ENCODE peak calls at places on chromosome 4, in nine cellular contexts. U is upper lobe of left lung, Q is lower leg skin, D is adrenal gland, Z is uterus, X is K562, W is stomach, G is suprapubic skin, V is sigmoid colon. M is an unnamed sample.

GRCh38 chr4:90425893-90426292 is 298.7 kb downstream of the CCSER1 start:
- DNase-seq in U (no peak), Q (no peak), D (no peak), Z (no peak), X (no peak), W (no peak), G (no peak), V (no peak), M (no peak)

GRCh38 chr4:7156273-7157139 is 35.8 kb upstream of the SORCS2 start:
- DNase-seq in U (peak), Q (no peak), D (no peak), Z (peak), X (peak), W (no peak), G (peak), V (peak), M (no peak)

GRCh38 chr4:42428036-42428435 is 30.7 kb downstream of the SHISA3 start:
- DNase-seq in U (no peak), Q (no peak), D (no peak), Z (no peak), X (no peak), W (no peak), G (no peak), V (no peak), M (no peak)

GRCh38 chr4:96103086-96103485 is 263.2 kb downstream of the PDHA2 start:
- DNase-seq in U (no peak), Q (no peak), D (no peak), Z (no peak), X (peak), W (no peak), G (no peak), V (no peak), M (no peak)

GRCh38 chr4:143358923-143359694 is 22.4 kb downstream of the GAB1 start:
- DNase-seq in U (peak), Q (no peak), D (no peak), Z (no peak), X (peak), W (peak), G (no peak), V (no peak), M (peak)

GRCh38 chr4:153542835-153543234 is 76.7 kb downstream of the TMEM131L start:
- DNase-seq in U (no peak), Q (no peak), D (no peak), Z (no peak), X (peak), W (no peak), G (no peak), V (no peak), M (no peak)

GRCh38 chr4:186030795-186031194 is 38.2 kb upstream of the TLR3 start:
- DNase-seq in U (no peak), Q (no peak), D (no peak), Z (no peak), X (no peak), W (no peak), G (no peak), V (no peak), M (no peak)

GRCh38 chr4:47612116-47613023 is 127.3 kb downstream of the ATP10D start:
- DNase-seq in U (no peak), Q (no peak), D (no peak), Z (no peak), X (no peak), W (no peak), G (no peak), V (no peak), M (no peak)

GRCh38 chr4:17562157-17562556 is 14.8 kb upstream of the LAP3 start:
- DNase-seq in U (no peak), Q (no peak), D (no peak), Z (no peak), X (peak), W (no peak), G (no peak), V (no peak), M (no peak)

GRCh38 chr4:171067422-171067821 is 745.8 kb upstream of the GALNTL6 start:
- DNase-seq in U (no peak), Q (no peak), D (no peak), Z (no peak), X (no peak), W (no peak), G (no peak), V (no peak), M (no peak)

GRCh38 chr4:102477657-102478056 is 23.5 kb upstream of the NFKB1 start:
- DNase-seq in U (no peak), Q (no peak), D (no peak), Z (no peak), X (no peak), W (no peak), G (no peak), V (no peak), M (no peak)

GRCh38 chr4:183335369-183335940 is 13.2 kb upstream of the CLDN24 start:
- DNase-seq in U (no peak), Q (peak), D (no peak), Z (no peak), X (peak), W (peak), G (no peak), V (no peak), M (no peak)

GRCh38 chr4:36394352-36394903 is 113.0 kb downstream of the DTHD1 start:
- DNase-seq in U (no peak), Q (no peak), D (no peak), Z (no peak), X (no peak), W (no peak), G (no peak), V (no peak), M (no peak)

GRCh38 chr4:72909461-72909860 is 160.1 kb downstream of the COX18 start:
- DNase-seq in U (peak), Q (no peak), D (no peak), Z (no peak), X (peak), W (peak), G (no peak), V (no peak), M (no peak)

GRCh38 chr4:129239088-129239487 is 143.1 kb downstream of the C4orf33 start:
- DNase-seq in U (no peak), Q (no peak), D (no peak), Z (peak), X (no peak), W (no peak), G (no peak), V (no peak), M (peak)

GRCh38 chr4:162506253-162506652 is 342.5 kb upstream of the FSTL5 start:
- DNase-seq in U (no peak), Q (no peak), D (no peak), Z (no peak), X (no peak), W (no peak), G (no peak), V (no peak), M (no peak)

GRCh38 chr4:162510937-162511336 is 347.1 kb upstream of the FSTL5 start:
- DNase-seq in U (no peak), Q (no peak), D (no peak), Z (no peak), X (no peak), W (no peak), G (no peak), V (no peak), M (no peak)

GRCh38 chr4:162509333-162509732 is 345.5 kb upstream of the FSTL5 start:
- DNase-seq in U (no peak), Q (no peak), D (no peak), Z (no peak), X (no peak), W (no peak), G (no peak), V (no peak), M (no peak)

GRCh38 chr4:162510115-162510514 is 346.3 kb upstream of the FSTL5 start:
- DNase-seq in U (no peak), Q (no peak), D (no peak), Z (no peak), X (no peak), W (no peak), G (no peak), V (no peak), M (no peak)
- TF ChIP-seq CTCF in U (no peak), Q (no peak), D (no peak), Z (no peak), X (no peak), W (no peak), G (no peak), V (no peak), M (no peak)

DNA sequence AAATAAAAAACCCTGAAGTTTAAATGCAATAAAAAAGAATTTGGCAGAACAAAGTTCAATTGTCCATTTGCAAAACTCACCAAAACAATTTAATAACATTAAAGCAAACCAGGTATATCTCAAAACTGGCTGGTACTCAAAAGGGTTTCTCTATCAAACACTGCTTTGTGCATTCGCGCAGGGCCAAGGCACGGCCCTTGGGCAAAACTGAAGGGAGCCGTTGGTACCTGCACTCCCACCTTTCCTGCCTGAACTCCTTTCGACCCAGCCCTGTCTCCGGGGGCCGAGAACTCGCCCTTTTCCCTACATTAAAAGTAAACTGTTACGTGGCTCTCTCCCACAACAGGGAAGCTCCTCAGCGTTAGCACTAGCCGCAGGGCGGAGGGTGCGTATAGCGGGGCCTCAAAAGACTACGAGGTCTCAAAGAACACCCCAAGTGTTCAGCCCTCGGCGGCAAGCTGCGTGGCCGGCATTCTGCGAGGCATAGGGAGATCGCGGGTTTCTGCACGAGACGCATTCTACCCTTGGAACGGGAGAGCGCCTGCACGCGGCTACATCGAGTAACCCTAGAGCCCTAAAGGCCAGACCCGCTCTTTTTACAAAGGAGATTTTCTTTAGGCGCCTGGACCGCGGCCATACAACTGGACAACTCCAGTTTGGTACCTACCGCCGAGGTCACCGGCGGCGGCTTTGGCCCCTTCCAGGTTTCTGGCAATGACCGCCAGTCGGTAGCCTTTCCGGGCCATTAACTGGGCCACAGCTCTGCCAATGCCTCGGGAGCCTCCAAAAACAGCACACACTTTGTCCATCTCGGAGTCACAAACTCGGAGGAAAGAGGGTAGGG is 552 bp downstream of the CBR4 start:
- DNase-seq in U (peak), Q (peak), D (peak), Z (peak), X (peak), W (peak), G (peak), V (peak), M (peak)
- TF ChIP-seq POLR2A in U (no peak), Q (no peak), D (no peak), Z (no peak), X (no peak), W (no peak), G (no peak), V (no peak), M (no peak)

GRCh38 chr4:8188085-8188484 is 11.0 kb upstream of the SH3TC1 start:
- DNase-seq in U (no peak), Q (no peak), D (no peak), Z (no peak), X (no peak), W (no peak), G (no peak), V (no peak), M (no peak)

GRCh38 chr4:8184061-8184460 is 15.0 kb upstream of the SH3TC1 start:
- DNase-seq in U (no peak), Q (no peak), D (no peak), Z (no peak), X (no peak), W (no peak), G (no peak), V (no peak), M (no peak)

GRCh38 chr4:8186883-8187282 is 12.2 kb upstream of the SH3TC1 start:
- DNase-seq in U (no peak), Q (no peak), D (no peak), Z (no peak), X (no peak), W (no peak), G (no peak), V (no peak), M (no peak)

GRCh38 chr4:8185280-8185679 is 13.8 kb upstream of the SH3TC1 start:
- DNase-seq in U (no peak), Q (no peak), D (no peak), Z (no peak), X (no peak), W (no peak), G (no peak), V (no peak), M (no peak)

GRCh38 chr4:8185930-8186329 is 13.2 kb upstream of the SH3TC1 start:
- DNase-seq in U (no peak), Q (no peak), D (no peak), Z (no peak), X (no peak), W (no peak), G (no peak), V (no peak), M (no peak)
- H3K4me3 ChIP-seq in U (no peak), Q (no peak), D (no peak), Z (no peak), X (no peak), W (no peak), G (no peak), V (no peak), M (no peak)

DNA sequence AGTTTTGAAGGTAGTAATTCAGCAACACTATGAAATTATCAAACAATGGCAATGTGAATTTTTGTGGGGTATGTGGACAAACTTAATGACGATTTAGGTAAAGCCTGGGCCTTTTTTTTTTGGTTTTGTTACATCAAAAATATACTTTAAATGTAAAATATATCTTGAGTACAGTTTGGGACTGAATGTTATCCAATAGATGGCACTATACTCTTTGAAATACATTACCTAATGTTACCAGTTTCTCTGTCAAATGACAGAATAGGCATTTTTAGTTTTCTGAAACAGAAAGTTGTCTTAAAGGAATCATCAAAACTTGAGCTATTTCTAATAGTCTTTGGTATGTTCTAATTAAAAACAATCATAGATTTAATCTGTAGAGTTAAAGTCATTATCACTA is 1651.9 kb downstream of the C4orf33 start:
- DNase-seq in U (no peak), Q (no peak), D (no peak), Z (no peak), X (no peak), W (no peak), G (no peak), V (no peak), M (no peak)
- TF ChIP-seq CTCF in U (no peak), Q (no peak), D (no peak), Z (no peak), X (no peak), W (no peak), G (no peak), V (no peak), M (peak)

DNA sequence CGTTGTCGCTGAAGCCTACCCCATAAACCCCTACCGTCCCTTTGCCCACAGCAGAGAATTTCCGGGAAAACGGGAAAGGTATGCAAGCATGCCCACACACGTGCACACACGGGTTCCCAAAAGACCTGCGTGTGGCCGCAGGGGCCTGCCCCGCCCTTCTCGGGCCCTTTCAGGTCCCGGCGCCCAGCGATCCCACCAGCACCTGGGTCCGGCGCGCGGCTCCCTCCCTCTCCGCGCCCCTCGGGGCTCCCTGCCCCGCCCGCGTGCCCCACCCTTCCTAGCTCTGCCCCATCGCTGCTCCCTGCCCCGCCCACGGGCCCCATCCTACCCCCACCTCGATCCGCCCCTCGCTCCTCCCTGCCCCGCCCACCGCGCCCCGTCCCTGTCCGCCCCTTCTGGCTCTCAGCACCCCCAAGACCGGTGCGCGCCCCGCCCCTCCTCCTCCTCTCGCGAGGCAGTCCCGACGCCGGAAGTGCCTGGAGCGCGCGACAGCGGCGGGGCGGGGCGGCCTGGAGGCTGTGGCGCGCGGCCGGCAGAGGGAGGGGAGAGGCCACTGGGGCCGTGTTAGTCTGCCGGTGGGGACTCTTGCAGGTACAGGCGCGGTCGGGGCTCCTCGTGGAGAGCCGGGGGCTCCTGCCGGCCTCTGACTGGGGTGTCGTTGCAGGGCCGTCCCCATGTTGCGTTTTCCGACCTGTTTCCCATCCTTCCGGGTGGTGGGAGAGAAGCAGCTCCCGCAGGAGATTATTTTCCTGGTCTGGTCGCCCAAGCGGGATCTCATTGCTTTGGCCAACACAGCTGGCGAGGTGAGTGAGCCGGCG is at the start of gene ANAPC4:
- DNase-seq in U (peak), Q (peak), D (peak), Z (peak), X (peak), W (peak), G (peak), V (peak), M (peak)
- TF ChIP-seq POLR2A in U (peak), Q (no peak), D (peak), Z (peak), X (peak), W (no peak), G (peak), V (peak), M (peak)

GRCh38 chr4:38009949-38010348 is 49.8 kb downstream of the PTTG2 start:
- DNase-seq in U (no peak), Q (no peak), D (no peak), Z (no peak), X (no peak), W (no peak), G (no peak), V (no peak), M (no peak)

GRCh38 chr4:38005637-38006036 is 45.4 kb downstream of the PTTG2 start:
- DNase-seq in U (no peak), Q (no peak), D (no peak), Z (no peak), X (no peak), W (no peak), G (no peak), V (no peak), M (no peak)

GRCh38 chr4:38007645-38008044 is 47.4 kb downstream of the PTTG2 start:
- DNase-seq in U (no peak), Q (no peak), D (no peak), Z (no peak), X (no peak), W (no peak), G (no peak), V (no peak), M (no peak)

GRCh38 chr4:38009421-38009820 is 49.2 kb downstream of the PTTG2 start:
- DNase-seq in U (no peak), Q (no peak), D (no peak), Z (no peak), X (no peak), W (no peak), G (no peak), V (no peak), M (no peak)

DNA sequence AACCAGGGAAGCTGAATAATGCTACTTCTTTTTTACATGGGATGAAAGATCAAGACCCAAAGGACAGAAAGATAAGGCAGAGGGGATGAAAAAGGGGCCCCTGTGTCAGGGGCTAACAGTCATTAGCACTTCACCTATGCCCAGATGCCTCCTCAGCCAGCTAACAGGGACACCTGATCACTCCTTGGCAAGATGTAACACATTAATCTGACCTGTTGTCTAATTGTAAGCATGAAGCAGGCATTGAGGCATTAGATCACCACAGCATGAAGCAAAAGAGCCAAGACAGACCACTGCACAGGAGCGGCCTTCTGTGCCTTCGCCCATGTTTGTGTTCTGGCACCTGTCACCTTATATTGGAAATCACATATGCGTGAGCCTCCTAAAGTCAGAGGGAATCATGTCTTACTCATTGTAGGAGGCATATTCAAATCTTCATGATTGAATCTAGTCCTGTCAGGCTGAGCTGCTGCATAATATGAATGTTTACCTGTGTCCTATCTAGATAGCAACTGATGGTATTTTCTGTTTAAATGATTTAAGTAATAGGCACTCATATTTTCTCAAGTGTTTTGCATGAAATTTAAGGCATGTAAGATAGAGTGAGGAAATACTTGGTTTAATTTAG is 48.4 kb downstream of the PTTG2 start:
- DNase-seq in U (no peak), Q (no peak), D (no peak), Z (no peak), X (no peak), W (no peak), G (no peak), V (no peak), M (no peak)
- H3K4me3 ChIP-seq in U (no peak), Q (no peak), D (no peak), Z (no peak), X (no peak), W (no peak), G (no peak), V (no peak), M (no peak)

GRCh38 chr4:121228851-121229250 is 64.7 kb upstream of the TNIP3 start:
- DNase-seq in U (no peak), Q (no peak), D (no peak), Z (no peak), X (no peak), W (no peak), G (no peak), V (no peak), M (no peak)

GRCh38 chr4:121221608-121222007 is 57.5 kb upstream of the TNIP3 start:
- DNase-seq in U (no peak), Q (no peak), D (no peak), Z (no peak), X (no peak), W (no peak), G (no peak), V (no peak), M (no peak)

GRCh38 chr4:121226362-121226761 is 62.2 kb upstream of the TNIP3 start:
- DNase-seq in U (no peak), Q (no peak), D (no peak), Z (no peak), X (no peak), W (no peak), G (no peak), V (no peak), M (no peak)

GRCh38 chr4:121229993-121230392 is 65.9 kb upstream of the TNIP3 start:
- DNase-seq in U (no peak), Q (no peak), D (no peak), Z (no peak), X (no peak), W (no peak), G (no peak), V (no peak), M (no peak)

GRCh38 chr4:121227254-121227867 is 63.2 kb upstream of the TNIP3 start:
- DNase-seq in U (no peak), Q (no peak), D (no peak), Z (no peak), X (no peak), W (no peak), G (no peak), V (no peak), M (no peak)
- TF ChIP-seq CTCF in U (no peak), Q (no peak), D (no peak), Z (no peak), X (no peak), W (no peak), G (no peak), V (no peak), M (no peak)